ENCODE peak calls at places on chromosomes 13 and 19, in seven cellular contexts. One of them, this sample, is unnamed.

GRCh38 chr19:16584825-16585801 is 12.9 kb upstream of the SLC35E1 start:
- DNase-seq in colonic mucosa: no peak
- DNase-seq in stimulated activated CD8-positive, alpha-beta memory T cell treated with anti-CD3 and anti-CD28 coated beads, Interleukin-12 subunit alpha, Interleukin-12 subunit beta, amount 100 ng/mL, for 4 hours: no peak
- DNase-seq in NCI-H1105 treated with DMSO at 0.1 percent for 48 hours: no peak
- DNase-seq in stimulated activated CD4-positive, alpha-beta T cell treated with anti-CD3 and anti-CD28 coated beads, Interleukin-15, amount 100 ng/mL, for 24 hours: no peak
- DNase-seq in hypothalamus: no peak
- DNase-seq in activated gamma-delta T cell treated with Interleukin-2 at 50 U/mL for 16 hours: no peak
- DNase-seq in this sample: no peak

GRCh38 chr19:7781157-7781556 is 18.1 kb downstream of the CLEC4M start:
- DNase-seq in colonic mucosa: no peak
- DNase-seq in stimulated activated CD8-positive, alpha-beta memory T cell treated with anti-CD3 and anti-CD28 coated beads, Interleukin-12 subunit alpha, Interleukin-12 subunit beta, amount 100 ng/mL, for 4 hours: no peak
- DNase-seq in NCI-H1105 treated with DMSO at 0.1 percent for 48 hours: no peak
- DNase-seq in stimulated activated CD4-positive, alpha-beta T cell treated with anti-CD3 and anti-CD28 coated beads, Interleukin-15, amount 100 ng/mL, for 24 hours: no peak
- DNase-seq in hypothalamus: no peak
- DNase-seq in activated gamma-delta T cell treated with Interleukin-2 at 50 U/mL for 16 hours: no peak
- DNase-seq in this sample: no peak

GRCh38 chr19:48866692-48867091 is 1.7 kb downstream of the PLEKHA4 start:
- DNase-seq in colonic mucosa: no peak
- DNase-seq in stimulated activated CD8-positive, alpha-beta memory T cell treated with anti-CD3 and anti-CD28 coated beads, Interleukin-12 subunit alpha, Interleukin-12 subunit beta, amount 100 ng/mL, for 4 hours: no peak
- DNase-seq in NCI-H1105 treated with DMSO at 0.1 percent for 48 hours: no peak
- DNase-seq in stimulated activated CD4-positive, alpha-beta T cell treated with anti-CD3 and anti-CD28 coated beads, Interleukin-15, amount 100 ng/mL, for 24 hours: no peak
- DNase-seq in hypothalamus: no peak
- DNase-seq in activated gamma-delta T cell treated with Interleukin-2 at 50 U/mL for 16 hours: no peak
- DNase-seq in this sample: no peak

GRCh38 chr13:40271511-40271910 is 394.9 kb downstream of the FOXO1 start:
- DNase-seq in colonic mucosa: no peak
- DNase-seq in stimulated activated CD8-positive, alpha-beta memory T cell treated with anti-CD3 and anti-CD28 coated beads, Interleukin-12 subunit alpha, Interleukin-12 subunit beta, amount 100 ng/mL, for 4 hours: no peak
- DNase-seq in NCI-H1105 treated with DMSO at 0.1 percent for 48 hours: no peak
- DNase-seq in stimulated activated CD4-positive, alpha-beta T cell treated with anti-CD3 and anti-CD28 coated beads, Interleukin-15, amount 100 ng/mL, for 24 hours: no peak
- DNase-seq in hypothalamus: peak; percentile 21
- DNase-seq in activated gamma-delta T cell treated with Interleukin-2 at 50 U/mL for 16 hours: no peak
- DNase-seq in this sample: peak; percentile 6

GRCh38 chr13:77918391-77919261 is at the start of gene EDNRB:
- DNase-seq in colonic mucosa: peak; percentile 43
- DNase-seq in stimulated activated CD8-positive, alpha-beta memory T cell treated with anti-CD3 and anti-CD28 coated beads, Interleukin-12 subunit alpha, Interleukin-12 subunit beta, amount 100 ng/mL, for 4 hours: no peak
- DNase-seq in NCI-H1105 treated with DMSO at 0.1 percent for 48 hours: no peak
- DNase-seq in stimulated activated CD4-positive, alpha-beta T cell treated with anti-CD3 and anti-CD28 coated beads, Interleukin-15, amount 100 ng/mL, for 24 hours: peak; percentile 18
- DNase-seq in hypothalamus: peak; percentile 62
- DNase-seq in activated gamma-delta T cell treated with Interleukin-2 at 50 U/mL for 16 hours: no peak
- DNase-seq in this sample: peak; percentile 29

GRCh38 chr13:27619711-27620376 is 485 bp downstream of the LNX2 start:
- DNase-seq in colonic mucosa: peak; percentile 43
- DNase-seq in stimulated activated CD8-positive, alpha-beta memory T cell treated with anti-CD3 and anti-CD28 coated beads, Interleukin-12 subunit alpha, Interleukin-12 subunit beta, amount 100 ng/mL, for 4 hours: peak; percentile 31
- DNase-seq in NCI-H1105 treated with DMSO at 0.1 percent for 48 hours: peak; percentile 24
- DNase-seq in stimulated activated CD4-positive, alpha-beta T cell treated with anti-CD3 and anti-CD28 coated beads, Interleukin-15, amount 100 ng/mL, for 24 hours: peak; percentile 57
- DNase-seq in hypothalamus: no peak
- DNase-seq in activated gamma-delta T cell treated with Interleukin-2 at 50 U/mL for 16 hours: peak; percentile 42
- DNase-seq in this sample: no peak

GRCh38 chr13:29730253-29730652 is 120.2 kb downstream of the UBL3 start:
- DNase-seq in colonic mucosa: no peak
- DNase-seq in stimulated activated CD8-positive, alpha-beta memory T cell treated with anti-CD3 and anti-CD28 coated beads, Interleukin-12 subunit alpha, Interleukin-12 subunit beta, amount 100 ng/mL, for 4 hours: no peak
- DNase-seq in NCI-H1105 treated with DMSO at 0.1 percent for 48 hours: no peak
- DNase-seq in stimulated activated CD4-positive, alpha-beta T cell treated with anti-CD3 and anti-CD28 coated beads, Interleukin-15, amount 100 ng/mL, for 24 hours: no peak
- DNase-seq in hypothalamus: no peak
- DNase-seq in activated gamma-delta T cell treated with Interleukin-2 at 50 U/mL for 16 hours: no peak
- DNase-seq in this sample: no peak

GRCh38 chr13:24636776-24637175 is 43.4 kb upstream of the ATP12A start:
- DNase-seq in colonic mucosa: no peak
- DNase-seq in stimulated activated CD8-positive, alpha-beta memory T cell treated with anti-CD3 and anti-CD28 coated beads, Interleukin-12 subunit alpha, Interleukin-12 subunit beta, amount 100 ng/mL, for 4 hours: no peak
- DNase-seq in NCI-H1105 treated with DMSO at 0.1 percent for 48 hours: no peak
- DNase-seq in stimulated activated CD4-positive, alpha-beta T cell treated with anti-CD3 and anti-CD28 coated beads, Interleukin-15, amount 100 ng/mL, for 24 hours: no peak
- DNase-seq in hypothalamus: no peak
- DNase-seq in activated gamma-delta T cell treated with Interleukin-2 at 50 U/mL for 16 hours: no peak
- DNase-seq in this sample: no peak

GRCh38 chr19:48874309-48875135 is 2.3 kb downstream of the PPP1R15A start:
- DNase-seq in colonic mucosa: peak; percentile 65
- DNase-seq in stimulated activated CD8-positive, alpha-beta memory T cell treated with anti-CD3 and anti-CD28 coated beads, Interleukin-12 subunit alpha, Interleukin-12 subunit beta, amount 100 ng/mL, for 4 hours: no peak
- DNase-seq in NCI-H1105 treated with DMSO at 0.1 percent for 48 hours: peak; percentile 62
- DNase-seq in stimulated activated CD4-positive, alpha-beta T cell treated with anti-CD3 and anti-CD28 coated beads, Interleukin-15, amount 100 ng/mL, for 24 hours: peak; percentile 24
- DNase-seq in hypothalamus: no peak
- DNase-seq in activated gamma-delta T cell treated with Interleukin-2 at 50 U/mL for 16 hours: no peak
- DNase-seq in this sample: peak; percentile 65

GRCh38 chr13:98273824-98274786 is 97.0 kb upstream of the RNF113B start:
- DNase-seq in colonic mucosa: no peak
- DNase-seq in stimulated activated CD8-positive, alpha-beta memory T cell treated with anti-CD3 and anti-CD28 coated beads, Interleukin-12 subunit alpha, Interleukin-12 subunit beta, amount 100 ng/mL, for 4 hours: no peak
- DNase-seq in NCI-H1105 treated with DMSO at 0.1 percent for 48 hours: no peak
- DNase-seq in stimulated activated CD4-positive, alpha-beta T cell treated with anti-CD3 and anti-CD28 coated beads, Interleukin-15, amount 100 ng/mL, for 24 hours: no peak
- DNase-seq in hypothalamus: no peak
- DNase-seq in activated gamma-delta T cell treated with Interleukin-2 at 50 U/mL for 16 hours: no peak
- DNase-seq in this sample: no peak

GRCh38 chr13:54775501-54776191 is 1747.0 kb downstream of the OLFM4 start:
- DNase-seq in colonic mucosa: no peak
- DNase-seq in stimulated activated CD8-positive, alpha-beta memory T cell treated with anti-CD3 and anti-CD28 coated beads, Interleukin-12 subunit alpha, Interleukin-12 subunit beta, amount 100 ng/mL, for 4 hours: no peak
- DNase-seq in NCI-H1105 treated with DMSO at 0.1 percent for 48 hours: no peak
- DNase-seq in stimulated activated CD4-positive, alpha-beta T cell treated with anti-CD3 and anti-CD28 coated beads, Interleukin-15, amount 100 ng/mL, for 24 hours: no peak
- DNase-seq in hypothalamus: no peak
- DNase-seq in activated gamma-delta T cell treated with Interleukin-2 at 50 U/mL for 16 hours: no peak
- DNase-seq in this sample: no peak